ENCODE peak calls at places on chromosomes 7 and 10, in five cellular contexts. N is H1, P is HEK293T, A is NT2/D1, O is HepG2. G is an unnamed sample.

GRCh38 chr7:128791968-128792319 is at the start of gene CCDC136:
- DNase-seq in P (no peak), O (no peak), A (no peak), N (no peak), G (no peak)

GRCh38 chr7:104809906-104810305 is 204.1 kb upstream of the KMT2E start:
- DNase-seq in N (no peak), O (no peak), A (no peak), P (no peak), G (no peak)

GRCh38 chr10:11863353-11864105 is 40.4 kb downstream of the PROSER2 start:
- DNase-seq in A (no peak), N (no peak), P (no peak), O (no peak), G (peak; percentile 76)

GRCh38 chr7:96915029-96915428 is 90.3 kb upstream of the DLX6 start:
- DNase-seq in P (no peak), N (no peak), O (no peak), A (no peak), G (no peak)

GRCh38 chr7:152120210-152120609 is 94.7 kb downstream of the GALNT11 start:
- DNase-seq in A (no peak), P (no peak), N (no peak), O (no peak), G (no peak)

GRCh38 chr10:7563770-7564169 is 103.0 kb downstream of the ITIH5 start:
- DNase-seq in O (no peak), P (no peak), N (no peak), A (no peak), G (no peak)

GRCh38 chr7:44631458-44632115 is 25.2 kb downstream of the OGDH start:
- DNase-seq in N (no peak), O (no peak), A (no peak), P (no peak), G (no peak)

GRCh38 chr7:51666751-51667150 is 350.1 kb upstream of the COBL start:
- DNase-seq in A (no peak), N (no peak), P (no peak), O (no peak), G (no peak)

GRCh38 chr10:22427101-22427500 is 81.8 kb downstream of the SPAG6 start:
- DNase-seq in A (no peak), O (no peak), N (no peak), P (peak; percentile 27), G (no peak)

GRCh38 chr7:5139998-5140397 is 50.0 kb upstream of the WIPI2 start:
- DNase-seq in P (no peak), O (peak; percentile 32), N (no peak), A (peak; percentile 18), G (peak; percentile 8)

GRCh38 chr7:23654508-23654907 is 25.5 kb upstream of the FAM221A start:
- DNase-seq in A (peak; percentile 57), O (peak; percentile 15), N (no peak), P (peak; percentile 23), G (no peak)

GRCh38 chr7:112414855-112415490 is 35.3 kb upstream of the IFRD1 start:
- DNase-seq in P (peak; percentile 59), A (no peak), N (no peak), O (peak; percentile 42), G (no peak)

GRCh38 chr7:95476904-95477594 is 8.7 kb upstream of the ASB4 start:
- DNase-seq in N (no peak), P (peak; percentile 68), O (peak; percentile 73), A (peak; percentile 66), G (peak; percentile 28)

GRCh38 chr10:43042503-43043341 is 34.1 kb upstream of the RET start:
- DNase-seq in P (no peak), N (no peak), A (no peak), O (no peak), G (no peak)

GRCh38 chr7:142391191-142391992 is 133.5 kb upstream of the PRSS58 start:
- DNase-seq in N (peak; percentile 38), A (peak; percentile 46), O (no peak), P (peak; percentile 46), G (no peak)

GRCh38 chr10:94108200-94108599 is 114.5 kb downstream of the PLCE1 start:
- DNase-seq in N (no peak), O (no peak), P (no peak), A (no peak), G (no peak)

GRCh38 chr7:121329460-121330052 is 756 bp downstream of the WNT16 start:
- DNase-seq in P (peak; percentile 21), N (no peak), A (peak; percentile 50), O (no peak), G (no peak)

GRCh38 chr7:18356195-18356645 is 139.3 kb upstream of the HDAC9 start:
- DNase-seq in O (peak; percentile 8), P (peak; percentile 36), A (no peak), N (no peak), G (no peak)

GRCh38 chr10:85602713-85603112 is 763.9 kb downstream of the GRID1 start:
- DNase-seq in N (no peak), O (no peak), P (no peak), A (no peak), G (no peak)

GRCh38 chr10:93481931-93482834 is at the start of gene MYOF:
- DNase-seq in A (no peak), O (peak; percentile 59), N (no peak), P (peak; percentile 74), G (peak; percentile 50)

GRCh38 chr7:30863694-30864011 is 48.0 kb upstream of the AQP1 start:
- DNase-seq in A (no peak), O (no peak), N (no peak), P (no peak), G (no peak)

GRCh38 chr7:727806-728460 is 852 bp upstream of the PRKAR1B start:
- DNase-seq in A (no peak), O (no peak), P (no peak), N (no peak), G (no peak)

GRCh38 chr7:34087892-34088891 is 182.9 kb downstream of the BMPER start:
- DNase-seq in P (peak; percentile 66), O (peak; percentile 16), A (peak; percentile 64), N (peak; percentile 39), G (no peak)

DNA sequence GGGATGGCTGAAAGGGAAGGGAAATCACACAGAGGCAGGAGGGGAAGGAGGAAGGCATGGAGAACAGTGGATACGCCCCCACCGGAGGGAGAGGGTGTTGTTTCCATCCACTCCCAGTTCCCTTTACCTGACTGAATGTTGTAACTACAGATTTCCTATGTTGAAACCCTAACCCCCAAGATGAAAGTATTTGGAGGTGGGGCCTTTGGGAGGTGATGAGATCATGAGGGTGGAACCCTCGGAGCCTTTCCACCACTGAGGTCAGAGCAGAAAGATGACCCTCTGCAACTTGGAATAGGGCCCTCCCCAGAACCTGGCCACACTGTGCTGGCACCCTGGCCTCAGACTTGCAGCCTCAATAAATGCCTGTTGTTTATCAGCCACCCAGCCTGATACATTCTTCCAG is 48.6 kb upstream of the CNPY1 start:
- DNase-seq in N (peak; percentile 27), A (peak; percentile 9), P (no peak), O (peak; percentile 80), G (no peak)
- TF ChIP-seq SUZ12 in N (no peak), A (no peak), P (no peak), O (no peak), G (no peak)

GRCh38 chr10:129096340-129096984 is 370.6 kb upstream of the MGMT start:
- DNase-seq in O (no peak), P (no peak), N (no peak), A (no peak), G (no peak)
- TF ChIP-seq SUZ12 in O (no peak), P (no peak), N (no peak), A (no peak), G (no peak)

GRCh38 chr7:98295467-98296220 is 14.2 kb downstream of the BRI3 start:
- DNase-seq in O (no peak), N (no peak), P (no peak), A (no peak), G (no peak)
- TF ChIP-seq SUZ12 in O (no peak), N (no peak), P (no peak), A (no peak), G (no peak)

GRCh38 chr7:66082083-66082482 is 6.5 kb downstream of the ASL start:
- DNase-seq in O (no peak), A (no peak), N (no peak), P (no peak), G (no peak)

GRCh38 chr7:66076459-66077329 is 1.1 kb downstream of the ASL start:
- DNase-seq in O (peak; percentile 70), N (no peak), P (no peak), A (no peak), G (no peak)

GRCh38 chr7:66082886-66083415 is 7.3 kb downstream of the ASL start:
- DNase-seq in O (no peak), P (no peak), N (no peak), A (no peak), G (no peak)

GRCh38 chr7:66075590-66076458 is at the start of gene ASL:
- DNase-seq in N (peak; percentile 61), O (peak; percentile 83), P (peak; percentile 99), A (peak; percentile 93), G (peak; percentile 66)

GRCh38 chr7:66078067-66078466 is 2.4 kb downstream of the ASL start:
- DNase-seq in O (no peak), A (no peak), P (no peak), N (no peak), G (no peak)
- TF ChIP-seq SUZ12 in O (no peak), A (no peak), P (no peak), N (no peak), G (no peak)